ENCODE peak calls at places on chromosomes 12 and 14, in nine cellular contexts. O is AG09319, A is mammary epithelial cell, B is HCT116, W is fibroblast of pulmonary artery, S is A549, U is PC-9, X is uterus, P is neural progenitor cell. L is an unnamed sample.
A peak's percentile ranks its signal among the peaks of the same experiment; 100 is the strongest.

GRCh38 chr14:73815849-73816816 is 35.5 kb upstream of the PTGR2 start:
- DNase-seq in O (no peak), A (no peak), B (no peak), W (no peak), S (no peak), U (no peak), X (no peak), P (no peak), L (no peak)

GRCh38 chr12:2959194-2959507 is at the start of gene TEAD4:
- DNase-seq in O (peak; percentile 34), A (peak; percentile 75), B (peak; percentile 39), W (peak; percentile 79), S (peak; percentile 89), U (peak; percentile 96), X (peak; percentile 50), P (peak; percentile 96), L (peak; percentile 40)

GRCh38 chr14:93301821-93302447 is 30.9 kb downstream of the BTBD7 start:
- DNase-seq in O (no peak), A (peak; percentile 52), B (peak; percentile 34), W (no peak), S (peak; percentile 24), U (peak; percentile 41), X (no peak), P (peak; percentile 13), L (no peak)

GRCh38 chr14:51576112-51576420 is 75.6 kb upstream of the FRMD6 start:
- DNase-seq in O (no peak), A (no peak), B (no peak), W (peak; percentile 14), S (no peak), U (no peak), X (no peak), P (no peak), L (no peak)

GRCh38 chr12:132111641-132112304 is 32.3 kb downstream of the DDX51 start:
- DNase-seq in O (no peak), A (no peak), B (no peak), W (no peak), S (no peak), U (no peak), X (no peak), P (no peak), L (no peak)

GRCh38 chr12:6532927-6533652 is 1.2 kb upstream of the GAPDH start:
- DNase-seq in O (no peak), A (peak; percentile 87), B (no peak), W (peak; percentile 60), S (peak; percentile 86), U (peak; percentile 87), X (peak; percentile 53), P (peak; percentile 85), L (peak; percentile 72)

GRCh38 chr12:14259481-14260010 is 105.9 kb upstream of the ATF7IP start:
- DNase-seq in O (no peak), A (no peak), B (no peak), W (no peak), S (no peak), U (no peak), X (no peak), P (no peak), L (no peak)

GRCh38 chr14:104343690-104344640 is 205.6 kb downstream of the KIF26A start:
- DNase-seq in O (no peak), A (no peak), B (no peak), W (no peak), S (no peak), U (no peak), X (no peak), P (peak; percentile 39), L (no peak)

GRCh38 chr14:31961881-31962280 is 115.2 kb upstream of the ARHGAP5 start:
- DNase-seq in O (no peak), A (no peak), B (no peak), W (no peak), S (no peak), U (no peak), X (no peak), P (no peak), L (no peak)

GRCh38 chr12:15276088-15276698 is 46.1 kb upstream of the PTPRO start:
- DNase-seq in O (no peak), A (peak; percentile 48), B (peak; percentile 16), W (peak; percentile 68), S (peak; percentile 48), U (peak; percentile 27), X (peak; percentile 45), P (peak; percentile 61), L (peak; percentile 50)

GRCh38 chr12:132279184-132279889 is 50.1 kb downstream of the GALNT9 start:
- DNase-seq in O (no peak), A (no peak), B (no peak), W (peak; percentile 52), S (peak; percentile 57), U (no peak), X (no peak), P (no peak), L (no peak)

GRCh38 chr14:50237448-50237847 is 6.1 kb upstream of the SOS2 start:
- DNase-seq in O (no peak), A (no peak), B (no peak), W (no peak), S (no peak), U (no peak), X (no peak), P (no peak), L (no peak)

GRCh38 chr14:61609143-61609851 is 86.0 kb upstream of the HIF1A start:
- DNase-seq in O (no peak), A (peak; percentile 50), B (no peak), W (peak; percentile 58), S (no peak), U (peak; percentile 34), X (peak; percentile 29), P (peak; percentile 79), L (no peak)

DNA sequence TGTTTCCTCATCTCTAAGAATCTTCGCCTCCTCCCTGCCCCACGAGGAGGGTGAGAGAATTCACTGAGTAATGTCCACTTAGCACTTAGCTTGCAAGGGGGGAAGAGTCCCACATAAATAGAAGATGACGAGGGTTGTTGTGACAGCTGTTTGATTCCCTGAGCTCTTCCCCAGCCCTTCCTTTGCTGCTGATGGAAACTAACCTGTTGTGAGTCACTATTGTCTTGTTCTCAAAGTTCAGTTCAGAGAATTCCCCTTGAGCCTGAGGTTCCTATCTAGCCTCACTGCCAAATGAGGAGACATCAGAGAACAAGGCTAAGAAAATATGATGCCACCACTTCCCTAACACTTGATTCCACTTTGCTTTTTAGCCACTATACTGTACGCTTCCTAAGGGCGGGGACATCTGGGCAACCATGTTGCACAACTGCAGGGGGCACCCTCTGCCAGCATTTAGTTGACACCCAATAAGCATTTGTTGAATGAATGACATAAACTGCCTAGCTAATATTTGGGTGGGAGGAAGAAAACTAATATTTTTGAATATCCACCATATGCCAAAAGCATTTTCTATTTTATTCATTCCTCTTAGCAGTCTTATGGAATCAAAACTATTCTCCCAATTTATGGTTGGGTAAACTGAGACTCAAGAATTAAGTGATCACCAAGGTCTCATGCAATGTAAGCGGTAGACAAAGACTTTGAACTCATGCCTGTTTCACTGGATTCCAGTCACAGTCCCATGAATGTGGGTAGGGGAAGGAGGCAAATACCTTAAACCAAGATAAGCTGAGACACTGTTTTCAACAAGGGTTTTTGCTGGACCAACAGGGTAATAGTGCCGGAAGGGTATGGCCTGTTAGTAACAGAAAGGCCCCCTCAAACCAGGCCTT is 77.6 kb downstream of the ZFP36L1 start:
- DNase-seq in O (no peak), A (peak; percentile 82), B (no peak), W (peak; percentile 36), S (peak; percentile 31), U (no peak), X (peak; percentile 31), P (no peak), L (peak; percentile 40)
- TF ChIP-seq CTCF in O (no peak), A (peak; percentile 13), B (no peak), W (no peak), S (no peak), U (no peak), X (no peak), P (no peak), L (no peak)

DNA sequence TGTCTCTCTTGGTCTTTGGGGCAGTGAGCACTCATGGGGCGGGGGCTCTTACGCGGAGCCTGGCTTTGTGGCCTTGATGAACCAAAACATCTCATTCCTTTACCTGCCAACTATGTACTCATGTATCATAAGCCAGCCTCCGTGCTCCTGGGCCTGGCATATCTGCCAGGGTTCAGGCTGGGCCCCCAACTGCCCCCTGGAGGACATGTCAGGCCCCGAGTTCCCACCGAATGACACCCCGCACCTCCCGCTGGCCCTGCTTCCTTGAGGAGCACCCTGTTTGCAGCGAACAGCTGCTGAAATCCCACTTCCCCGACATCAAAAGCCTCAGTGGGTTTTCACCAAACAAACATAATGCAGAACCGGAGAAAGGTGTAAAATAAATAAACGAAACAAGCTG is 139.3 kb downstream of the RBM19 start:
- DNase-seq in O (no peak), A (no peak), B (no peak), W (no peak), S (no peak), U (no peak), X (no peak), P (no peak), L (no peak)
- TF ChIP-seq CTCF in O (no peak), A (no peak), B (no peak), W (no peak), S (no peak), U (no peak), X (no peak), P (peak; percentile 38), L (no peak)

DNA sequence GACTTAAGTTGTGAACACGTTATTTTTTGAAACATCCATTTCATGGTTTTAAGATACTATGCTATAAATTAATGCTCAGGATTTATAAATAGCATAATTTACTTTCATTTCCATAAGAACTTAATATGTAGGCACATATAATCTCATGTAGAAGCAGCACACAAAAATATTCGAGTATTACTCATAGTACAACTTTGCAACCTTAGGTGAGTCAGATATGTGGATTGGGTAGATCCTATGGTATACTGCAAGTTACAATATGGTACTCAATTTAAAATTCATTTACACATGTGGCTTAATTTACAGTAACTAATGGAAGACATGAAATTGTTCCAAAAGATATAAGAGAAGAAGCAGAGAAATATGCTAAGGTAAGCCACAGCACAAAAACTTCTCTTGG is 26.0 kb downstream of the PSMA3 start:
- DNase-seq in O (no peak), A (no peak), B (no peak), W (no peak), S (no peak), U (no peak), X (no peak), P (no peak), L (no peak)
- TF ChIP-seq CTCF in O (no peak), A (no peak), B (no peak), W (no peak), S (no peak), U (no peak), X (no peak), P (no peak), L (no peak)

DNA sequence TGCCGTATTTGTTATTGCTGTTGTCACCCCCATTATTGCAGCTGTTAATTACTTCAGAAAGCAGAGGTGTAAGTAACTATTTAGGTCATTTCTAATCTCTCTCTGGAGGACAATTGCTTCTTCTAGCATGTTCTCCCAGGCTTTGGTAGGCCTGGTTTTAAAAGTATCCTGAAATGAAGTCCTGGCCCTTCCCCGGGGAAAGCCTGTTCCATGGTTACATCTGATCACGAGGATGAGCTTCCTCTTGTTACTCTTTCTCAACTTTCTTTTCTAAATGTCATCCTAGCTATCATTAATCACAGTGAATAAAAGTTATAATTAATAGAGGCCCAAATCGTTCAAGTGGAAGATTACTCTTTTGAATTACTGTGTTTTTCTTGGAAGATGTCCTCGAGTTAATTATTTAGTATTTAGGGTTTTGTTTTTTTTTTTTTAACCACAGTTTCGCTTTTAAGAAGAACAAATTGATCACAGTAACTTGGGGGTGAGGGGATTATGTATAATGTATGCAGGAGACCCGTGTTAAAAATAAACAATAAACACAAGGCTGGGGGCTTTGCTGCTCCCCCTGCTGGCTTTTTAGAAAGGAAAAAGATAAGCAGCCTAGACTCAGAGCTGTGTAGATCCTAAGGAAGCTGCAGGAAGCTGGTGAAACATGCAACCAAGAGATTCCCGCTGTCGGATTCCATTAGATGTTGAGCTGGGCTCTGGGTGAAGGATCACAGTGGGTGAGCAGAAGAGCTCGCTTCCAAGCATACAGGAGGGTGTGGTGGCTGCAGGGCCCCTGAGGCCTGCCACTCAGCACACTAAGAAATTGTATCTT is 420.1 kb downstream of the FUT8 start:
- DNase-seq in O (no peak), A (no peak), B (no peak), W (peak; percentile 16), S (no peak), U (no peak), X (no peak), P (peak; percentile 68), L (no peak)
- TF ChIP-seq CTCF in O (peak; percentile 45), A (no peak), B (peak; percentile 18), W (peak; percentile 38), S (peak; percentile 47), U (no peak), X (no peak), P (peak; percentile 62), L (no peak)